ENCODE peak calls at places on chromosomes 1 and 21, in seven cellular contexts. V is OCI-LY7, O is lower lobe of right lung, E is GM23248, J is mucosa of descending colon, A is uterus, G is suprapubic skin. Q is an unnamed sample. For H3K4me1, the result is how much of the 10 kb centered on the place peaks cover.

GRCh38 chr21:31308584-31308983 is 35.5 kb downstream of the TIAM1 start:
- DNase-seq in V (no peak), E (no peak), G (no peak), A (no peak), J (no peak), O (no peak), Q (no peak)

GRCh38 chr1:174051956-174052355 is 29.8 kb upstream of the RC3H1 start:
- DNase-seq in O (no peak), G (no peak), E (peak), V (no peak), J (peak), A (no peak), Q (no peak)

GRCh38 chr1:99756598-99756997 is 9.8 kb downstream of the FRRS1 start:
- DNase-seq in E (peak), G (no peak), V (no peak), J (no peak), A (no peak), O (no peak), Q (no peak)

GRCh38 chr1:228014235-228014930 is 7.6 kb downstream of the WNT3A start:
- DNase-seq in O (peak), A (peak), G (peak), J (no peak), V (no peak), E (no peak), Q (no peak)

GRCh38 chr1:156641761-156642264 is at the start of gene BCAN:
- DNase-seq in G (no peak), V (no peak), E (peak), O (no peak), J (peak), A (peak), Q (no peak)

GRCh38 chr1:182244451-182244850 is 147.1 kb downstream of the GLUL start:
- DNase-seq in J (no peak), O (no peak), A (no peak), E (no peak), V (no peak), G (no peak), Q (no peak)

GRCh38 chr1:201184734-201185453 is 5.7 kb upstream of the IGFN1 start:
- DNase-seq in O (no peak), A (peak), J (peak), E (peak), G (peak), V (peak), Q (peak)

GRCh38 chr1:14626869-14627607 is 28.6 kb downstream of the KAZN start:
- DNase-seq in G (peak), J (peak), A (peak), E (no peak), V (no peak), O (no peak), Q (no peak)

GRCh38 chr1:24769656-24770651 is 24.7 kb downstream of the CLIC4 start:
- DNase-seq in G (no peak), V (no peak), O (no peak), J (no peak), E (peak), A (no peak), Q (no peak)

GRCh38 chr1:206555473-206555935 is 48.2 kb downstream of the RASSF5 start:
- DNase-seq in A (peak), O (no peak), G (no peak), E (peak), J (no peak), V (peak), Q (no peak)

GRCh38 chr1:106678661-106679060 is 377.8 kb upstream of the PRMT6 start:
- DNase-seq in A (no peak), O (no peak), G (no peak), V (no peak), J (no peak), E (peak), Q (no peak)

GRCh38 chr1:99106274-99106673 is 101.6 kb upstream of the PLPPR5 start:
- DNase-seq in G (no peak), J (no peak), O (no peak), A (no peak), E (no peak), V (no peak), Q (no peak)

GRCh38 chr1:167517535-167518330 is 596 bp downstream of the CD247 start:
- DNase-seq in E (peak), O (peak), A (no peak), J (no peak), G (no peak), V (no peak), Q (no peak)

GRCh38 chr1:61320575-61320974 is 238.2 kb downstream of the NFIA start:
- DNase-seq in A (no peak), V (no peak), J (no peak), E (no peak), G (no peak), O (no peak), Q (no peak)

GRCh38 chr1:156870734-156871133 is 10.1 kb downstream of the NTRK1 start:
- DNase-seq in A (no peak), E (peak), O (no peak), G (no peak), J (no peak), V (no peak), Q (no peak)

GRCh38 chr1:14946567-14947285 is 206.8 kb upstream of the TMEM51 start:
- DNase-seq in A (no peak), J (no peak), E (peak), O (no peak), G (no peak), V (no peak), Q (no peak)

GRCh38 chr21:31347435-31348032 is 3.5 kb upstream of the TIAM1 start:
- DNase-seq in J (peak), G (no peak), E (peak), A (no peak), V (peak), O (no peak), Q (no peak)

GRCh38 chr1:15354580-15354965 is 55.1 kb upstream of the EFHD2 start:
- DNase-seq in E (peak), O (no peak), J (no peak), V (no peak), A (no peak), G (no peak), Q (no peak)

GRCh38 chr1:67652800-67653199 is 32.2 kb upstream of the GADD45A start:
- DNase-seq in A (no peak), J (no peak), V (no peak), O (no peak), E (peak), G (no peak), Q (no peak)

GRCh38 chr1:186492531-186493291 is 31.8 kb upstream of the PDC start:
- DNase-seq in J (no peak), G (no peak), O (no peak), V (no peak), E (no peak), A (no peak), Q (no peak)

GRCh38 chr21:35438643-35439404 is 389.7 kb upstream of the RUNX1 start:
- DNase-seq in J (peak), G (no peak), O (no peak), A (no peak), E (no peak), V (no peak), Q (peak)

GRCh38 chr1:85566890-85567289 is 13.7 kb upstream of the CCN1 start:
- DNase-seq in J (no peak), E (peak), A (no peak), O (no peak), G (no peak), V (no peak), Q (no peak)

GRCh38 chr1:5571861-5572401 is 420.3 kb downstream of the NPHP4 start:
- DNase-seq in V (no peak), J (no peak), E (no peak), G (no peak), O (no peak), A (no peak), Q (no peak)

GRCh38 chr1:150997126-150997872 is 9.4 kb downstream of the MINDY1 start:
- DNase-seq in J (no peak), A (no peak), V (no peak), O (no peak), E (no peak), G (no peak), Q (no peak)

GRCh38 chr1:179953974-179954493 is 576 bp upstream of the CEP350 start:
- DNase-seq in G (no peak), E (peak), A (peak), J (peak), V (peak), O (no peak), Q (no peak)

GRCh38 chr1:25933479-25934365 is 27.5 kb upstream of the STMN1 start:
- DNase-seq in E (no peak), J (no peak), G (no peak), O (no peak), A (peak), V (no peak), Q (no peak)

GRCh38 chr1:201127755-201128455 is 921 bp upstream of the ASCL5 start:
- DNase-seq in E (peak), A (no peak), V (no peak), G (no peak), O (peak), J (no peak), Q (no peak)

GRCh38 chr1:175322109-175322508 is 129.5 kb upstream of the KIAA0040 start:
- DNase-seq in J (no peak), G (no peak), V (no peak), E (no peak), A (no peak), O (no peak), Q (no peak)

GRCh38 chr1:156407344-156407743 is 38.3 kb downstream of the RHBG start:
- DNase-seq in J (no peak), O (no peak), A (no peak), G (no peak), V (no peak), E (no peak), Q (no peak)

GRCh38 chr1:64136749-64137568 is 66.5 kb upstream of the UBE2U start:
- DNase-seq in J (peak), V (peak), A (peak), G (peak), E (peak), O (peak), Q (peak)

GRCh38 chr1:61638296-61638695 is 86.6 kb downstream of the TM2D1 start:
- DNase-seq in J (no peak), G (no peak), E (peak), A (no peak), O (no peak), V (no peak), Q (no peak)

GRCh38 chr1:201692307-201693018 is 136.5 kb upstream of the IPO9 start:
- DNase-seq in E (no peak), O (no peak), A (no peak), J (no peak), V (no peak), G (no peak), Q (no peak)

GRCh38 chr1:92922378-92923035 is 38.8 kb downstream of the DIPK1A start:
- DNase-seq in G (no peak), J (no peak), A (no peak), E (peak), V (no peak), O (no peak), Q (no peak)

GRCh38 chr1:225207791-225208190 is 220.0 kb downstream of the LBR start:
- DNase-seq in A (no peak), G (no peak), O (no peak), E (no peak), J (no peak), V (no peak), Q (no peak)

GRCh38 chr1:245031041-245031440 is 123.7 kb upstream of the KIF26B start:
- DNase-seq in A (no peak), J (no peak), O (no peak), G (no peak), V (no peak), E (no peak), Q (no peak)

DNA sequence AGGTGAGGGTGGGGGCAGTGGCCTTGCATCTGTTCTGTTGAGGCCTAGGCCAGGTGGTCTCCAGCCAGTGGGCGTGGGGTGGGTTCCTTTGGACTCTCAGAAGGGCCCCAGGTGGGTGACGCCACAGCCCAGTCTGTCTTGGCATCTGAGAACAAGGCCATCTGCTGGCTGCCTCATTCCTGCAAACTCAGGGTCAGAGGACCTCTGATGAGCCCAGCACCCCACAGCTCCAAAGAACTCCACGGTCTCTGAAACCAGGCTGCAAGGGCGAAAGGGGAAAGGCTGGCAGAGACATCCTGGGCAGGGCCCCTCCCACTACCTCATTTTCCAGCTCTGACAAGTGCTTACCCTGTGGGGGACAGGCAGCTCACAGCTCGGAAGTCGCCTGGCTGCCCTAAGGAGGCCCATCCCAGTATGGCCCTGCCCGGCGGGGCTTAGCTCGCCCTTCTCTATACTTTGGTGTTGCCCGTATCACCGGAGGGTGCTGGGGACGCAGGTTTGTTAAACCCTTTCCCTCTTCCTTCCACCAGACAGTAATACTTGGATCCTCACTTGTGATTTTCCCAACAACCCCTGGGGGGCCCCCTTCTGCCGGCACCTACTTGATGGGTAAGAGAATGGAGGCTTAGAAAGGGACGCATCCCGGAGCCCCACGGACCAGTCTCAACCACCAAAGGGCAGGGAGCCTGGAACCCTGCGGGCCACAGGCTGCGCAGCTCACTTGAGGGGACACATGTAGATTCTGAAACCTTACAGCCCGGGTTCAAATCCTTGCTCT is 10.9 kb upstream of the EDN2 start:
- DNase-seq in V (no peak), O (peak), J (peak), A (no peak), E (peak), G (no peak), Q (no peak)
- H3K4me1 ChIP-seq in V (under half), O (under half), J (under half), A (under half), E (under half), G (half or more), Q (under half)

GRCh38 chr1:3541465-3541864 is 69.8 kb downstream of the MEGF6 start:
- DNase-seq in V (no peak), J (no peak), G (no peak), A (no peak), O (no peak), E (no peak), Q (no peak)
- H3K4me1 ChIP-seq in V (under half), J (under half), G (half or more), A (under half), O (under half), E (under half), Q (under half)

GRCh38 chr1:43344267-43344666 is 6.6 kb downstream of the MPL start:
- DNase-seq in V (no peak), E (no peak), J (no peak), O (no peak), A (no peak), G (no peak), Q (peak)
- H3K4me1 ChIP-seq in V (under half), E (under half), J (under half), O (under half), A (under half), G (under half), Q (under half)

DNA sequence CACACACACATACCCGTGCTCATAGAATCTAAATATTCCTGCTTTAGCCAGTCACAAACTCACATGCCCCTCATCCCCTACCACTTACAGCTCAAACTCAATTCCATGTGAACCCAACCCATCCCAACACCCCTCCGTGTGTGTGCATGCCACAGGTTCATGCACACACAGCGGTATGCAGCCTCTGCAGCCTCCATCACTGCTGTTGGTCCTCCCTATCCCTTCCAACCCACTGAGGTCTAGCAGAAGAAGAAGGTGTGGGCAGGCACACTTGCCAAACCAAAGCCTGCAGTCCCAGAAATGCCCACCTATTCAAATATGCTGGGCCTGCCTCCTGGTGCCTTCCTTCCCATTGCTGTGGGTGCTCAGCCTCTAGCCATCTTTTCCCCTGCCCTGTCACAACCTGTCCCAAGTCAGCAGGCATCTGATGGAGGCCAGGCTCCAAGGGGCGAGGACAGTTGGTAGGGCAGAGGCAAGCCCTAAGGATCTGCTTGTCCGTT is 26.2 kb downstream of the SLC2A1 start:
- DNase-seq in E (no peak), V (no peak), G (no peak), A (no peak), O (no peak), J (peak), Q (no peak)
- H3K4me1 ChIP-seq in E (under half), V (half or more), G (half or more), A (under half), O (half or more), J (half or more), Q (under half)

GRCh38 chr1:153534933-153535663 is 693 bp downstream of the S100A6 start:
- DNase-seq in J (peak), A (peak), O (peak), G (no peak), E (peak), V (no peak), Q (peak)
- H3K4me1 ChIP-seq in J (under half), A (under half), O (under half), G (half or more), E (under half), V (under half), Q (under half)

DNA sequence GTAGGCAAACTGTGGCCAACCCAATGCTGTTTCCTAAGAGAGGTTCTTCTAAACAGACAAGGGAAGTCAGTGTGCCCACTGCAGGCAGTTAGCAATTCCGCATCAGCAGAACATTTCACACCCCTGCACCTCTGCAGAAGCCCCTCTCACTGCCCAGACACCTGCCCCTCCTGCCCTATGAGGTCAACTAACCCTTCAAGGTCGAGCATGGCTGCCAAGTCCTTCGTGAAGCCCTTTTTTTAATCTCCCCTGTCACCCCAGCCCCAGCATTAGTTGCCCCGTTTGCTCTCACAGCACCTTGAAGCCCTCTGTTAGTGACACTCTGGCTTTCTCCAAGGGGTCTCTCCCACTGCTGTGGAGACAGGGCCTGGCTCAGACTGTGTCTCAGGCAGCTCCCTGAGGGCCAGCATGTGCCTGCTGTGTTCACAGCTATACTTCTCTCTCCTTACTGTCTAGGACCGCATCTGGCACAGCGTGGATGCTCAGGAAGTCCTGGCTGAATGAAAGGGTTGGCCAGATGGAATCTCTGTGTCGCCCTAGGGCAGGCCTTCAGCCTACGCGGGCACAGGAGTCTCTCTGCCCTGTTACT is 20.0 kb downstream of the SLC2A1 start:
- DNase-seq in O (peak), E (no peak), V (no peak), J (no peak), G (no peak), A (no peak), Q (no peak)
- H3K4me1 ChIP-seq in O (half or more), E (half or more), V (half or more), J (half or more), G (half or more), A (under half), Q (under half)

GRCh38 chr1:226403522-226404034 is 4.3 kb downstream of the PARP1 start:
- DNase-seq in O (no peak), A (no peak), E (peak), V (peak), G (no peak), J (no peak), Q (no peak)
- H3K4me1 ChIP-seq in O (under half), A (under half), E (under half), V (under half), G (under half), J (under half), Q (under half)

Q was measured in small intestine.